ENCODE peak calls at places on chromosomes 16 and 17, in four cellular contexts. B is fibroblast of lung, D is GM23248, A is mesenchymal stem cell. N is an unnamed sample. For H3K9me3, the result is how much of the 10 kb centered on the place peaks cover.

GRCh38 chr17:57892820-57893595 is 43.2 kb upstream of the MRPS23 start:
- DNase-seq in A (peak), B (peak), D (peak), N (peak)

GRCh38 chr17:1491406-1492248 is 859 bp downstream of the MYO1C start:
- DNase-seq in D (peak), B (peak), A (peak), N (peak)

GRCh38 chr17:74280093-74280513 is 6.1 kb downstream of the DNAI2 start:
- DNase-seq in D (no peak), A (no peak), B (no peak), N (no peak)

GRCh38 chr17:81386141-81386645 is 9.1 kb upstream of the BAHCC1 start:
- DNase-seq in B (no peak), D (no peak), A (no peak), N (peak)

GRCh38 chr17:8976638-8977037 is 11.1 kb upstream of the PIK3R5 start:
- DNase-seq in D (no peak), A (no peak), B (no peak), N (no peak)

GRCh38 chr16:1959269-1960039 is at the start of gene NDUFB10:
- DNase-seq in B (peak), D (peak), A (peak), N (peak)

GRCh38 chr16:72848045-72848410 is 199.9 kb downstream of the ZFHX3 start:
- DNase-seq in A (no peak), B (no peak), D (no peak), N (no peak)

GRCh38 chr17:10683853-10684252 is 13.5 kb downstream of the SCO1 start:
- DNase-seq in B (peak), D (peak), A (peak), N (no peak)

GRCh38 chr16:30700491-30700890 is 1.5 kb downstream of the SRCAP start:
- DNase-seq in D (peak), B (no peak), A (peak), N (peak)

GRCh38 chr17:56939869-56940484 is 20.9 kb downstream of the COIL start:
- DNase-seq in A (peak), B (peak), D (peak), N (no peak)

GRCh38 chr16:67541391-67542263 is 13.0 kb downstream of the RIPOR1 start:
- DNase-seq in D (peak), B (no peak), A (peak), N (no peak)

GRCh38 chr16:65667013-65667578 is 545.2 kb upstream of the CDH11 start:
- DNase-seq in B (peak), A (peak), D (peak), N (no peak)

GRCh38 chr17:2564876-2565275 is 28.6 kb upstream of the PAFAH1B1 start:
- DNase-seq in A (no peak), D (no peak), B (no peak), N (no peak)

GRCh38 chr17:2563061-2563460 is 30.4 kb upstream of the PAFAH1B1 start:
- DNase-seq in D (no peak), B (no peak), A (no peak), N (no peak)

GRCh38 chr17:2562162-2562858 is 31.1 kb upstream of the PAFAH1B1 start:
- DNase-seq in B (no peak), D (no peak), A (no peak), N (no peak)

GRCh38 chr17:2566056-2566455 is 27.4 kb upstream of the PAFAH1B1 start:
- DNase-seq in A (no peak), D (no peak), B (no peak), N (no peak)

DNA sequence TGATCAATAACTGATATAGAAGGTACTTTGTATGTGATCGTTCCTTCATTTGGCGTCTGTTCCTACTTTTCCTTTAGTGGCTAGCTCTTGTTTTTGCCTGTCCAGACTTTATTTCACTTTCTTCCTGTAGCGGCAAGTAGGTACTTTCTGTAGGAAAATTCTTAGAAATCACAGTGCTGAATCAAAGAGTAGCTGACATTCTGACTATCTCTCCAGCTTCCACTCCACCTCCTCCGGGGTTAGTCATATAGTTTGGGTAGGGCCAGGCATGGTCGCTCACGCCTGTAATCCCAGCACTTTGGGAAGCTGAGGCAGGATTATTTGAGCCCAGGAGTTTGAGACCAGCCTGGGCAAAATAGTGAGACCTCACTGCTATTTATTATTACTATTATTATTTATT is 29.9 kb upstream of the PAFAH1B1 start:
- DNase-seq in D (no peak), A (no peak), B (no peak), N (no peak)
- H3K9ac ChIP-seq in D (no peak), A (peak), B (no peak), N (no peak)

DNA sequence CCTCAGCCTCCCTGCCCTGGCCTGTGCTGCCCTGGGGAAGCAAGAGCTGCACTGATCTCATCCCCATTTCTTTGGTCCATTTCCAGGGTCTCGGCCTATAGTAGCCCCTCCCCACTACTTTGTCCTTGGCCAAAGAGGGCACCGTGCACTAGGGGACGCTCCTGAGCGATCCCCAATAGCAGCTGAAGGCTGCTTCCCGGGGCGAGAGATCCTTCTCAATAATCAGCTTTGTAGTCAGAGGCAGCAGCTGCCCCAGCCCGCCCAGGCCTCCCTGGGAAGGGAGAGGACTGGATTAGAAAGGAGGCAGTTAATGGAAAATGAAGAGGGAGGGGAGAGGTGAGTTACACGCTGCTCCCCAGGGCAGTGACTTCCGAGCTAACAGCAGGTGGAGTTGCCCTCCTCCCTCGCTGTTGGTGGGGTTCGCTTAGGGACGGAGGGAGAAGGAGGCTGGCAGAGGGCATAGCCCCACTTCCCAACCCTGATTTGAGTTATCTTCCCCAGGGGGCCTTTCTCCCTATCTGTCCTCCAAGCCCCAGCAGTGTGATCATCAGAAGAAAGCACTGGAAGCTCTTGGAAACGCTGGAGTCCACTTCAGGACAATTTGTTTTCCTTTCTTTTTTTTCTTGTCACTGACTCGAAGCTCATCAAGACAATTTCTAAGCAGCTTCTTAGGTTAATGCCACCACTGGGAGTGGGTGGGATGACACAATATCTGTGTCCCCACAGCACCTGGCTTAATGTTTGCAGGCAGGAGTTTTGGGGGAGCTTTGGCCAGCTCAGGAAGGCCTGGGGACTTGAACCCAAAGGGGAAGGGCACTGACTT is 2.6 kb downstream of the MXRA7 start:
- DNase-seq in A (peak), B (no peak), D (no peak), N (peak)
- H3K4me3 ChIP-seq in A (no peak), B (peak), D (peak), N (no peak)

DNA sequence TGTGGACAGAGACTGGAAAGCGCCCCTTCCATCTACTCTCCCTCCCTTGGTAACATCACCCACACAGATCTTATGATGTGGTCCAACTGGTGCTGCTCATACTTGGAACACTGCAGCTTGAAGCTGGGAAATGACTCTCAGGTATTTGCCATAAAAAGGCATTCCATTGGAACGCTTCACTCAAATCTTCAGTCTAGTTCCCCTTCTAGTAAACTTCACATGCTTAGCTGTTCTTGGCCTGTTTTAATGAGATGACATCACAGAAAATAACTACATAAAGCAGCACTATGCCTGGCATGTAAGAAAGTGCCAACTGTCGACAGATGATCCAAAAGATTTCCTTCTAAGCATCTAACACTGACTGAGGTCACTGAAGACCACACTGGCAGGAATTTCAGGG is 9.3 kb downstream of the ZNF263 start:
- DNase-seq in D (peak), B (no peak), A (no peak), N (no peak)
- H3K9me3 ChIP-seq in D (under half), B (under half), A (half or more), N (under half)

GRCh38 chr17:17079336-17079735 is 37.1 kb downstream of the MPRIP start:
- DNase-seq in D (no peak), B (no peak), A (no peak), N (peak)
- H3K9ac ChIP-seq in D (no peak), B (no peak), A (peak), N (no peak)

DNA sequence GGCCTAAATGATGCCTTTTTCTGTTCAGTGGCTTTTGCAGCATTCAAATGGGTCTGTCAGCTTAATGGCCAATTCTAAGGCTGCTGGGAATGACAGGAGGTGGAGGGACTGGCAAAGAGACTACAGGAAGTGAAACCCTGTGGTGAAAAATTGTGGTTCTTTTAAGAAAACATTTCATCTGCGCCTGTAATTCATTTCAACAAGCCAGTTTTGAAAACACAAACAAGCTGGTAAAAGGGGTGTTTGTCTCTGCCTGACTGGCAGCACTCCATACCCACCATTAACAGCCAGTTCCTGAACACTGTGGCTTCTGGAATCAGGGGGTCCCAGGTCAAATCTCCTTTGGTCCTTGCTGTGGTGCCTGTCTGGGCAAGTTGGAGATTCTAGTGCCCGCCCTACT is 3.6 kb upstream of the KDM8 start:
- DNase-seq in B (no peak), D (no peak), A (peak), N (no peak)
- H3K4me3 ChIP-seq in B (no peak), D (no peak), A (no peak), N (no peak)

N was measured in kidney.